ENCODE peak calls at places on chromosomes 5 and 9, in five cellular contexts. W is NAMALWA; Y is kidney; V is brain microvascular endothelial cell; D is activated naive CD8-positive, alpha-beta T cell treated with anti-CD3 and anti-CD28 coated beads, Interleukin-2, amount 50 U/mL, for 24 hours. I is an unnamed sample.

GRCh38 chr5:176627582-176627981 is 2.8 kb downstream of the SNCB start:
- DNase-seq in W (no peak), Y (peak), D (no peak), V (no peak), I (no peak)

GRCh38 chr5:112729630-112730029 is 8.1 kb upstream of the APC start:
- DNase-seq in V (no peak), D (no peak), Y (no peak), W (no peak), I (no peak)

GRCh38 chr5:36462295-36463021 is 143.9 kb upstream of the SLC1A3 start:
- DNase-seq in V (no peak), W (no peak), D (no peak), Y (no peak), I (no peak)

GRCh38 chr9:93210974-93211653 is 27.2 kb downstream of the WNK2 start:
- DNase-seq in Y (no peak), D (no peak), W (no peak), V (no peak), I (peak)

GRCh38 chr5:180658774-180659564 is 9.6 kb upstream of the FLT4 start:
- DNase-seq in V (no peak), D (no peak), Y (no peak), W (no peak), I (peak)

GRCh38 chr5:148205044-148205813 is 2.4 kb downstream of the SPINK6 start:
- DNase-seq in W (no peak), Y (no peak), V (no peak), D (no peak), I (no peak)

GRCh38 chr5:93915142-93915553 is 173.7 kb upstream of the POU5F2 start:
- DNase-seq in W (peak), Y (no peak), V (no peak), D (no peak), I (no peak)

GRCh38 chr9:72769546-72769945 is 183.3 kb downstream of the ALDH1A1 start:
- DNase-seq in D (no peak), V (no peak), Y (no peak), W (no peak), I (no peak)

GRCh38 chr5:1659100-1660036 is 135.6 kb upstream of the LPCAT1 start:
- DNase-seq in D (no peak), Y (peak), W (no peak), V (no peak), I (peak)

GRCh38 chr5:1641041-1641440 is 117.3 kb upstream of the LPCAT1 start:
- DNase-seq in D (no peak), W (no peak), Y (no peak), V (no peak), I (no peak)

GRCh38 chr5:74903165-74903787 is 37.1 kb upstream of the FAM169A start:
- DNase-seq in V (no peak), D (peak), W (no peak), Y (peak), I (no peak)

GRCh38 chr9:35618854-35619799 is 914 bp upstream of the CD72 start:
- DNase-seq in D (peak), Y (no peak), V (no peak), W (peak), I (peak)

GRCh38 chr9:38183994-38184568 is 115.1 kb upstream of the SHB start:
- DNase-seq in V (no peak), W (no peak), Y (no peak), D (no peak), I (no peak)

GRCh38 chr5:103041071-103041676 is 78.8 kb downstream of the GIN1 start:
- DNase-seq in Y (no peak), W (peak), D (no peak), V (no peak), I (no peak)

GRCh38 chr5:93723005-93723404 is 18.4 kb downstream of the POU5F2 start:
- DNase-seq in Y (no peak), W (no peak), D (no peak), V (no peak), I (no peak)

GRCh38 chr9:130128251-130128650 is 44.0 kb upstream of the NCS1 start:
- DNase-seq in V (no peak), Y (peak), D (peak), W (peak), I (no peak)

GRCh38 chr5:161400583-161400982 is 145.9 kb downstream of the GABRB2 start:
- DNase-seq in V (no peak), D (no peak), W (no peak), Y (no peak), I (no peak)

I was measured in chondrocyte.